ENCODE peak calls at places on chromosome 14, in five cellular contexts. One of them, this sample, is unnamed.

GRCh38 chr14:99187858-99188257 is 84.1 kb downstream of the BCL11B start:
- DNase-seq in nephron progenitor cell: no peak
- DNase-seq in T-helper 2 cell: no peak
- DNase-seq in EH: no peak
- DNase-seq in AG04450: no peak
- DNase-seq in this sample: no peak

GRCh38 chr14:69464829-69465228 is 19.7 kb upstream of the PLEKHD1 start:
- DNase-seq in T-helper 2 cell: no peak
- DNase-seq in nephron progenitor cell: no peak
- DNase-seq in EH: peak
- DNase-seq in AG04450: peak
- DNase-seq in this sample: no peak

GRCh38 chr14:60188115-60188514 is 22.9 kb upstream of the DHRS7 start:
- DNase-seq in nephron progenitor cell: no peak
- DNase-seq in AG04450: no peak
- DNase-seq in T-helper 2 cell: no peak
- DNase-seq in EH: no peak
- DNase-seq in this sample: no peak

GRCh38 chr14:28676481-28676880 is 90.1 kb upstream of the FOXG1 start:
- DNase-seq in AG04450: no peak
- DNase-seq in T-helper 2 cell: no peak
- DNase-seq in nephron progenitor cell: no peak
- DNase-seq in EH: peak
- DNase-seq in this sample: no peak

GRCh38 chr14:37598085-37598972 is 2.9 kb downstream of the TTC6 start:
- DNase-seq in nephron progenitor cell: peak
- DNase-seq in T-helper 2 cell: no peak
- DNase-seq in EH: no peak
- DNase-seq in AG04450: no peak
- DNase-seq in this sample: no peak

GRCh38 chr14:26199599-26200370 is 398.0 kb downstream of the NOVA1 start:
- DNase-seq in T-helper 2 cell: no peak
- DNase-seq in nephron progenitor cell: no peak
- DNase-seq in AG04450: no peak
- DNase-seq in EH: no peak
- DNase-seq in this sample: no peak

GRCh38 chr14:76883437-76883836 is 57.2 kb downstream of the LRRC74A start:
- DNase-seq in nephron progenitor cell: no peak
- DNase-seq in T-helper 2 cell: no peak
- DNase-seq in EH: no peak
- DNase-seq in AG04450: no peak
- DNase-seq in this sample: no peak

GRCh38 chr14:19878029-19878642 is 3.2 kb downstream of the OR4K2 start:
- DNase-seq in EH: peak
- DNase-seq in nephron progenitor cell: no peak
- DNase-seq in AG04450: no peak
- DNase-seq in T-helper 2 cell: no peak
- DNase-seq in this sample: no peak

GRCh38 chr14:51929156-51929555 is 60.2 kb upstream of the RTRAF start:
- DNase-seq in AG04450: no peak
- DNase-seq in EH: peak
- DNase-seq in nephron progenitor cell: no peak
- DNase-seq in T-helper 2 cell: no peak
- DNase-seq in this sample: no peak

This sample was measured in NCI-H510A treated with DMSO at 0.1 percent for 48 hours.